ENCODE peak calls at places on chromosome 17, in eight cellular contexts. R, M, S, P, F, V, G and Z are unnamed samples.

GRCh38 chr17:37791434-37791833 is 46.6 kb upstream of the HNF1B start:
- DNase-seq in R (peak), M (peak), S (peak), P (no peak), F (peak), V (peak), G (peak), Z (peak)

GRCh38 chr17:50144346-50144745 is 6.1 kb downstream of the PPP1R9B start:
- DNase-seq in R (no peak), M (no peak), S (no peak), P (no peak), F (no peak), V (no peak), G (no peak), Z (no peak)

GRCh38 chr17:42560246-42560645 is 1.7 kb upstream of the COASY start:
- DNase-seq in R (no peak), M (no peak), S (no peak), P (no peak), F (no peak), V (no peak), G (no peak), Z (no peak)

GRCh38 chr17:62692721-62693431 is 65.4 kb downstream of the MRC2 start:
- DNase-seq in R (no peak), M (peak), S (peak), P (no peak), F (no peak), V (peak), G (peak), Z (no peak)

GRCh38 chr17:3992370-3992769 is 28.1 kb upstream of the ATP2A3 start:
- DNase-seq in R (no peak), M (no peak), S (no peak), P (no peak), F (no peak), V (no peak), G (no peak), Z (no peak)

GRCh38 chr17:8995711-8996110 is 25.6 kb upstream of the NTN1 start:
- DNase-seq in R (no peak), M (no peak), S (peak), P (no peak), F (no peak), V (peak), G (no peak), Z (no peak)

GRCh38 chr17:80857721-80858171 is 133.9 kb upstream of the CHMP6 start:
- DNase-seq in R (no peak), M (no peak), S (no peak), P (no peak), F (no peak), V (peak), G (no peak), Z (no peak)

GRCh38 chr17:15343749-15344148 is 2.4 kb upstream of the TEKT3 start:
- DNase-seq in R (no peak), M (peak), S (no peak), P (no peak), F (no peak), V (no peak), G (peak), Z (no peak)

GRCh38 chr17:33732116-33732515 is 439.0 kb upstream of the ASIC2 start:
- DNase-seq in R (peak), M (peak), S (peak), P (no peak), F (peak), V (peak), G (no peak), Z (no peak)

GRCh38 chr17:66720027-66720426 is 114.9 kb upstream of the CACNG5 start:
- DNase-seq in R (no peak), M (no peak), S (no peak), P (no peak), F (no peak), V (peak), G (no peak), Z (no peak)

GRCh38 chr17:14201595-14201994 is 35.1 kb downstream of the CDRT15 start:
- DNase-seq in R (no peak), M (no peak), S (no peak), P (no peak), F (no peak), V (no peak), G (no peak), Z (no peak)

GRCh38 chr17:59829217-59830006 is 63.3 kb downstream of the TUBD1 start:
- DNase-seq in R (peak), M (peak), S (no peak), P (peak), F (peak), V (no peak), G (peak), Z (peak)

GRCh38 chr17:35566955-35567354 is 6.3 kb upstream of the SLFN14 start:
- DNase-seq in R (no peak), M (no peak), S (no peak), P (no peak), F (no peak), V (no peak), G (no peak), Z (peak)
- H3K9ac ChIP-seq in R (no peak), M (no peak), S (no peak), P (no peak), F (no peak), V (no peak), G (no peak), Z (no peak)

GRCh38 chr17:19263621-19264010 is 26.4 kb downstream of the EPN2 start:
- DNase-seq in R (peak), M (peak), S (no peak), P (no peak), F (no peak), V (no peak), G (peak), Z (no peak)
- H3K27ac ChIP-seq in R (peak), M (peak), S (no peak), P (no peak), F (no peak), V (no peak), G (no peak), Z (peak)

GRCh38 chr17:36601303-36602029 is at the start of gene MRM1:
- DNase-seq in R (peak), M (peak), S (peak), P (peak), F (peak), V (peak), G (peak), Z (peak)
- TF ChIP-seq CTCF in R (peak), M (peak), S (no peak), P (no peak), F (peak), V (no peak), G (no peak), Z (no peak)

GRCh38 chr17:21028192-21028591 is 14.6 kb downstream of the USP22 start:
- DNase-seq in R (no peak), M (no peak), S (no peak), P (no peak), F (no peak), V (no peak), G (no peak), Z (no peak)

GRCh38 chr17:21031756-21032396 is 10.9 kb downstream of the USP22 start:
- DNase-seq in R (no peak), M (no peak), S (no peak), P (no peak), F (no peak), V (no peak), G (no peak), Z (no peak)

GRCh38 chr17:21030375-21030774 is 12.4 kb downstream of the USP22 start:
- DNase-seq in R (no peak), M (no peak), S (no peak), P (no peak), F (no peak), V (peak), G (no peak), Z (no peak)

GRCh38 chr17:21029032-21029431 is 13.8 kb downstream of the USP22 start:
- DNase-seq in R (no peak), M (peak), S (no peak), P (no peak), F (no peak), V (peak), G (peak), Z (no peak)

DNA sequence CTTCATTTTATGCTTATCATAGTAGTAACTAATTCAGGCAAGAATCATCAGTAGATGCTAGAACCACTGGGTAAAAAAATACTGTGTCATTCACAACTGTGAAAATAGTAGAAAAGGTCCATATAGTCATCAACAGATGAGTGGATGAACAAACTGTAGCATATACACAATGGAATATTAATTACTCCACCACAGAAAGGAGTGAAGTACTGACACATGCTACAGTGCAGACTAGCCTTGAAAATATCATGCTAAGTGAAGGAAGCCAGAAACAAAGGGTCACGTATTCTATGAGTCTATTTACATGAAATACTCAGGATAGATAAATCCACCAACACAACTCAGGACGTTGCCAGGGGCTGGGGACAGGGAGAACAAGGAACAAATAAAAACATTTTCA is 13.3 kb downstream of the USP22 start:
- DNase-seq in R (no peak), M (no peak), S (no peak), P (no peak), F (no peak), V (no peak), G (no peak), Z (no peak)
- H3K9ac ChIP-seq in R (no peak), M (no peak), S (no peak), P (no peak), F (no peak), V (no peak), G (no peak), Z (no peak)